ENCODE peak calls at places on chromosomes 5 and 9, in seven cellular contexts. K is endothelial cell, W is aorta, N is left colon, X is T1000, Z is NCI-H1092 treated with DMSO at 0.1 percent for 48 hours, F is NCI-H1105. O is an unnamed sample.
A peak's percentile ranks its signal among the peaks of the same experiment; 100 is the strongest.

GRCh38 chr5:9869616-9870288 is 239.6 kb upstream of the TAS2R1 start:
- DNase-seq in Z (no peak), N (no peak), X (no peak), K (no peak), W (no peak), F (no peak), O (no peak)

GRCh38 chr5:58399951-58400350 is 59.9 kb downstream of the PLK2 start:
- DNase-seq in K (no peak), X (no peak), Z (no peak), W (no peak), N (no peak), F (no peak), O (no peak)

GRCh38 chr5:74143724-74144330 is 496.7 kb downstream of the ENC1 start:
- DNase-seq in W (no peak), Z (no peak), K (no peak), F (no peak), X (no peak), N (peak; percentile 37), O (no peak)

GRCh38 chr5:172958268-172959046 is 767 bp upstream of the RPL26L1 start:
- DNase-seq in Z (peak; percentile 37), N (peak; percentile 65), F (no peak), W (peak; percentile 80), K (peak; percentile 71), X (peak; percentile 44), O (no peak)

GRCh38 chr5:31626156-31626555 is 12.8 kb upstream of the PDZD2 start:
- DNase-seq in N (no peak), K (no peak), F (no peak), X (no peak), Z (peak; percentile 2), W (no peak), O (no peak)

GRCh38 chr9:109880276-109881169 is 100.5 kb downstream of the PALM2AKAP2 start:
- DNase-seq in K (peak; percentile 45), X (no peak), N (no peak), F (no peak), W (no peak), Z (no peak), O (no peak)

GRCh38 chr5:90193185-90193822 is 216.3 kb downstream of the CETN3 start:
- DNase-seq in W (no peak), X (no peak), N (no peak), F (no peak), Z (no peak), K (no peak), O (no peak)

GRCh38 chr9:16325966-16326365 is 544.5 kb downstream of the BNC2 start:
- DNase-seq in X (no peak), F (no peak), N (no peak), Z (no peak), W (no peak), K (no peak), O (no peak)

GRCh38 chr9:136907011-136907914 is 20.9 kb downstream of the TRAF2 start:
- DNase-seq in N (no peak), F (no peak), W (no peak), K (no peak), X (no peak), Z (no peak), O (no peak)

GRCh38 chr5:128413356-128413755 is 124.7 kb downstream of the FBN2 start:
- DNase-seq in X (no peak), W (no peak), Z (no peak), K (no peak), F (no peak), N (no peak), O (no peak)

GRCh38 chr9:100583019-100583802 is 5.3 kb downstream of the CAVIN4 start:
- DNase-seq in K (no peak), W (no peak), Z (no peak), F (no peak), N (no peak), X (no peak), O (no peak)

GRCh38 chr5:123441408-123441807 is 18.2 kb upstream of the CEP120 start:
- DNase-seq in X (no peak), F (no peak), W (no peak), K (no peak), Z (no peak), N (no peak), O (no peak)

GRCh38 chr5:29963956-29964355 is 1229.5 kb upstream of the CDH6 start:
- DNase-seq in Z (no peak), N (no peak), W (no peak), F (no peak), X (no peak), K (no peak), O (no peak)

GRCh38 chr5:80255425-80255751 is 460 bp downstream of the SERINC5 start:
- DNase-seq in Z (peak; percentile 30), X (peak; percentile 63), K (peak; percentile 69), W (peak; percentile 80), N (peak; percentile 67), F (no peak), O (no peak)

GRCh38 chr5:72921103-72921502 is 34.7 kb upstream of the FCHO2 start:
- DNase-seq in W (no peak), Z (no peak), F (no peak), N (no peak), X (no peak), K (no peak), O (no peak)

GRCh38 chr9:126750941-126751725 is 53.7 kb upstream of the ZBTB43 start:
- DNase-seq in K (no peak), Z (no peak), N (no peak), X (no peak), W (no peak), F (no peak), O (no peak)

GRCh38 chr5:78320461-78320860 is 26.0 kb upstream of the AP3B1 start:
- DNase-seq in X (no peak), W (no peak), Z (no peak), F (no peak), K (no peak), N (no peak), O (peak; percentile 4)

GRCh38 chr9:36163049-36163839 is 5.9 kb upstream of the CCIN start:
- DNase-seq in X (no peak), Z (no peak), W (peak; percentile 86), F (no peak), K (peak; percentile 47), N (peak; percentile 48), O (no peak)

GRCh38 chr9:124126571-124127289 is 115.2 kb downstream of the LHX2 start:
- DNase-seq in Z (peak; percentile 66), N (peak; percentile 60), W (peak; percentile 77), K (peak; percentile 81), F (no peak), X (peak; percentile 49), O (peak; percentile 26)

GRCh38 chr5:56871755-56872154 is 37.6 kb upstream of the SETD9 start:
- DNase-seq in W (no peak), N (no peak), F (no peak), Z (no peak), X (no peak), K (no peak), O (no peak)

GRCh38 chr5:175853573-175854230 is 17.7 kb upstream of the CPLX2 start:
- DNase-seq in F (no peak), X (no peak), Z (no peak), K (no peak), W (peak; percentile 73), N (no peak), O (no peak)

GRCh38 chr5:177232358-177232757 is 71.2 kb downstream of the RAB24 start:
- DNase-seq in N (no peak), W (no peak), K (no peak), Z (no peak), F (no peak), X (no peak), O (no peak)

GRCh38 chr5:113682497-113683136 is 169.1 kb downstream of the YTHDC2 start:
- DNase-seq in K (no peak), F (no peak), W (no peak), N (no peak), X (no peak), Z (peak; percentile 1), O (no peak)

GRCh38 chr5:14581333-14581890 is at the start of gene OTULINL:
- DNase-seq in K (peak; percentile 93), F (peak; percentile 88), Z (peak; percentile 88), X (peak; percentile 57), W (peak; percentile 91), N (peak; percentile 86), O (peak; percentile 86)

GRCh38 chr5:139835656-139836055 is 40.0 kb downstream of the PSD2 start:
- DNase-seq in K (no peak), F (no peak), N (no peak), X (no peak), Z (no peak), W (no peak), O (no peak)

GRCh38 chr5:177435847-177436536 is 9.5 kb downstream of the GRK6 start:
- DNase-seq in F (no peak), K (no peak), W (no peak), Z (no peak), X (no peak), N (no peak), O (no peak)

GRCh38 chr9:92986175-92987110 is 39.1 kb downstream of the FGD3 start:
- DNase-seq in K (no peak), N (no peak), F (no peak), W (no peak), Z (peak; percentile 24), X (no peak), O (no peak)

GRCh38 chr5:139708877-139709586 is 60.9 kb downstream of the CXXC5 start:
- DNase-seq in X (peak; percentile 68), Z (peak; percentile 71), N (no peak), W (peak; percentile 86), F (no peak), K (peak; percentile 44), O (no peak)

GRCh38 chr9:20312732-20313131 is 309.6 kb downstream of the MLLT3 start:
- DNase-seq in Z (no peak), W (no peak), K (no peak), F (no peak), X (no peak), N (no peak), O (no peak)

GRCh38 chr5:23583081-23583480 is 75.7 kb downstream of the PRDM9 start:
- DNase-seq in N (no peak), K (no peak), W (no peak), X (no peak), F (no peak), Z (no peak), O (no peak)

GRCh38 chr5:92552206-92553160 is 1028.5 kb downstream of the NR2F1-AS1 start:
- DNase-seq in F (no peak), K (no peak), W (no peak), Z (peak; percentile 83), X (peak; percentile 44), N (no peak), O (peak; percentile 76)

GRCh38 chr5:67234671-67235176 is 38.1 kb upstream of the CD180 start:
- DNase-seq in W (no peak), F (peak; percentile 27), N (no peak), Z (no peak), X (no peak), K (no peak), O (no peak)

GRCh38 chr9:76403352-76403751 is 9.1 kb upstream of the RFK start:
- DNase-seq in K (no peak), X (no peak), Z (peak; percentile 51), W (no peak), F (no peak), N (no peak), O (no peak)

GRCh38 chr5:176694631-176695030 is 47.3 kb downstream of the TSPAN17 start:
- DNase-seq in X (no peak), W (no peak), N (no peak), K (no peak), F (no peak), Z (no peak), O (no peak)

GRCh38 chr5:178474562-178475184 is 115.5 kb downstream of the COL23A1 start:
- DNase-seq in Z (no peak), K (no peak), F (no peak), N (no peak), W (no peak), X (no peak), O (no peak)

GRCh38 chr9:31520301-31521085 is 864.0 kb upstream of the ACO1 start:
- DNase-seq in F (no peak), K (no peak), W (no peak), Z (no peak), N (no peak), X (no peak), O (no peak)

GRCh38 chr5:139787568-139788293 is 7.9 kb upstream of the PSD2 start:
- DNase-seq in N (peak; percentile 52), Z (peak; percentile 26), F (peak; percentile 10), X (peak; percentile 82), W (peak; percentile 89), K (peak; percentile 99), O (peak; percentile 53)

GRCh38 chr5:177129206-177129605 is 4.4 kb upstream of the NSD1 start:
- DNase-seq in N (no peak), X (no peak), Z (no peak), W (peak; percentile 17), F (no peak), K (no peak), O (no peak)

O was measured in NCI-H1930.